ENCODE peak calls at places on chromosomes 11 and 22, in nine cellular contexts. One of them, this sample, is unnamed.

GRCh38 chr11:1852885-1853284 is at the start of gene LSP1:
- DNase-seq in GM12864: peak; percentile 96
- DNase-seq in fibroblast of the aortic adventitia: no peak
- DNase-seq in cardiac fibroblast: no peak
- DNase-seq in endothelial cell of umbilical vein: no peak
- DNase-seq in GM20000: peak; percentile 94
- DNase-seq in PC-3: no peak
- DNase-seq in HCT116: no peak
- DNase-seq in H1: no peak
- DNase-seq in this sample: no peak

GRCh38 chr11:88231894-88232482 is 56.7 kb upstream of the RAB38 start:
- DNase-seq in GM12864: peak; percentile 4
- DNase-seq in fibroblast of the aortic adventitia: peak; percentile 75
- DNase-seq in cardiac fibroblast: peak; percentile 69
- DNase-seq in endothelial cell of umbilical vein: peak; percentile 59
- DNase-seq in GM20000: peak; percentile 32
- DNase-seq in PC-3: peak; percentile 70
- DNase-seq in HCT116: no peak
- DNase-seq in H1: no peak
- DNase-seq in this sample: peak; percentile 51

GRCh38 chr11:78417175-78417887 is at the start of gene GAB2:
- DNase-seq in GM12864: no peak
- DNase-seq in fibroblast of the aortic adventitia: no peak
- DNase-seq in cardiac fibroblast: no peak
- DNase-seq in endothelial cell of umbilical vein: peak; percentile 16
- DNase-seq in GM20000: no peak
- DNase-seq in PC-3: peak; percentile 36
- DNase-seq in HCT116: no peak
- DNase-seq in H1: peak; percentile 72
- DNase-seq in this sample: no peak

GRCh38 chr22:19396561-19396933 is 35.0 kb downstream of the HIRA start:
- DNase-seq in GM12864: no peak
- DNase-seq in fibroblast of the aortic adventitia: no peak
- DNase-seq in cardiac fibroblast: no peak
- DNase-seq in endothelial cell of umbilical vein: no peak
- DNase-seq in GM20000: no peak
- DNase-seq in PC-3: no peak
- DNase-seq in HCT116: no peak
- DNase-seq in H1: no peak
- DNase-seq in this sample: no peak

GRCh38 chr11:35771722-35772121 is 109.1 kb downstream of the TRIM44 start:
- DNase-seq in GM12864: no peak
- DNase-seq in fibroblast of the aortic adventitia: no peak
- DNase-seq in cardiac fibroblast: no peak
- DNase-seq in endothelial cell of umbilical vein: no peak
- DNase-seq in GM20000: no peak
- DNase-seq in PC-3: no peak
- DNase-seq in HCT116: no peak
- DNase-seq in H1: no peak
- DNase-seq in this sample: no peak

GRCh38 chr11:17992916-17993315 is 19.9 kb downstream of the SERGEF start:
- DNase-seq in GM12864: no peak
- DNase-seq in fibroblast of the aortic adventitia: peak; percentile 28
- DNase-seq in cardiac fibroblast: no peak
- DNase-seq in endothelial cell of umbilical vein: no peak
- DNase-seq in GM20000: no peak
- DNase-seq in PC-3: peak; percentile 43
- DNase-seq in HCT116: no peak
- DNase-seq in H1: no peak
- DNase-seq in this sample: no peak

GRCh38 chr11:64608636-64609035 is 17.6 kb downstream of the SLC22A12 start:
- DNase-seq in GM12864: no peak
- DNase-seq in fibroblast of the aortic adventitia: no peak
- DNase-seq in cardiac fibroblast: no peak
- DNase-seq in endothelial cell of umbilical vein: no peak
- DNase-seq in GM20000: no peak
- DNase-seq in PC-3: no peak
- DNase-seq in HCT116: no peak
- DNase-seq in H1: no peak
- DNase-seq in this sample: no peak

GRCh38 chr22:35301370-35301874 is 1.7 kb downstream of the TOM1 start:
- DNase-seq in GM12864: no peak
- DNase-seq in fibroblast of the aortic adventitia: peak; percentile 94
- DNase-seq in cardiac fibroblast: peak; percentile 98
- DNase-seq in endothelial cell of umbilical vein: no peak
- DNase-seq in GM20000: no peak
- DNase-seq in PC-3: peak; percentile 79
- DNase-seq in HCT116: no peak
- DNase-seq in H1: no peak
- DNase-seq in this sample: peak; percentile 85

GRCh38 chr11:128179049-128179448 is 408.3 kb downstream of the ETS1 start:
- DNase-seq in GM12864: no peak
- DNase-seq in fibroblast of the aortic adventitia: no peak
- DNase-seq in cardiac fibroblast: no peak
- DNase-seq in endothelial cell of umbilical vein: no peak
- DNase-seq in GM20000: no peak
- DNase-seq in PC-3: no peak
- DNase-seq in HCT116: no peak
- DNase-seq in H1: no peak
- DNase-seq in this sample: peak; percentile 48

GRCh38 chr22:42960146-42960509 is 54.8 kb downstream of the PACSIN2 start:
- DNase-seq in GM12864: no peak
- DNase-seq in fibroblast of the aortic adventitia: no peak
- DNase-seq in cardiac fibroblast: no peak
- DNase-seq in endothelial cell of umbilical vein: no peak
- DNase-seq in GM20000: no peak
- DNase-seq in PC-3: no peak
- DNase-seq in HCT116: no peak
- DNase-seq in H1: no peak
- DNase-seq in this sample: no peak

GRCh38 chr11:101129203-101129943 is at the start of gene PGR:
- DNase-seq in GM12864: no peak
- DNase-seq in fibroblast of the aortic adventitia: no peak
- DNase-seq in cardiac fibroblast: no peak
- DNase-seq in endothelial cell of umbilical vein: no peak
- DNase-seq in GM20000: no peak
- DNase-seq in PC-3: no peak
- DNase-seq in HCT116: no peak
- DNase-seq in H1: peak; percentile 55
- DNase-seq in this sample: no peak

GRCh38 chr22:44172370-44173108 is 8.2 kb upstream of the PARVG start:
- DNase-seq in GM12864: no peak
- DNase-seq in fibroblast of the aortic adventitia: no peak
- DNase-seq in cardiac fibroblast: no peak
- DNase-seq in endothelial cell of umbilical vein: no peak
- DNase-seq in GM20000: peak; percentile 81
- DNase-seq in PC-3: no peak
- DNase-seq in HCT116: no peak
- DNase-seq in H1: no peak
- DNase-seq in this sample: no peak

GRCh38 chr22:40051322-40051721 is 56.6 kb downstream of the FAM83F start:
- DNase-seq in GM12864: no peak
- DNase-seq in fibroblast of the aortic adventitia: no peak
- DNase-seq in cardiac fibroblast: no peak
- DNase-seq in endothelial cell of umbilical vein: no peak
- DNase-seq in GM20000: no peak
- DNase-seq in PC-3: no peak
- DNase-seq in HCT116: no peak
- DNase-seq in H1: no peak
- DNase-seq in this sample: no peak

GRCh38 chr11:70727899-70728620 is 329.7 kb downstream of the CTTN start:
- DNase-seq in GM12864: no peak
- DNase-seq in fibroblast of the aortic adventitia: no peak
- DNase-seq in cardiac fibroblast: no peak
- DNase-seq in endothelial cell of umbilical vein: no peak
- DNase-seq in GM20000: no peak
- DNase-seq in PC-3: no peak
- DNase-seq in HCT116: no peak
- DNase-seq in H1: no peak
- DNase-seq in this sample: no peak

GRCh38 chr11:93396356-93396755 is 65.8 kb downstream of the DEUP1 start:
- DNase-seq in GM12864: no peak
- DNase-seq in fibroblast of the aortic adventitia: no peak
- DNase-seq in cardiac fibroblast: no peak
- DNase-seq in endothelial cell of umbilical vein: no peak
- DNase-seq in GM20000: no peak
- DNase-seq in PC-3: no peak
- DNase-seq in HCT116: no peak
- DNase-seq in H1: no peak
- DNase-seq in this sample: peak; percentile 73

GRCh38 chr11:67240575-67241389 is 25.5 kb upstream of the GRK2 start:
- DNase-seq in GM12864: peak; percentile 81
- DNase-seq in fibroblast of the aortic adventitia: peak; percentile 76
- DNase-seq in cardiac fibroblast: peak; percentile 84
- DNase-seq in endothelial cell of umbilical vein: peak; percentile 83
- DNase-seq in GM20000: peak; percentile 66
- DNase-seq in PC-3: peak; percentile 84
- DNase-seq in HCT116: no peak
- DNase-seq in H1: no peak
- DNase-seq in this sample: peak; percentile 73

GRCh38 chr11:134668076-134668475 is 256.0 kb upstream of the B3GAT1 start:
- DNase-seq in GM12864: no peak
- DNase-seq in fibroblast of the aortic adventitia: no peak
- DNase-seq in cardiac fibroblast: no peak
- DNase-seq in endothelial cell of umbilical vein: no peak
- DNase-seq in GM20000: no peak
- DNase-seq in PC-3: no peak
- DNase-seq in HCT116: no peak
- DNase-seq in H1: no peak
- DNase-seq in this sample: no peak

GRCh38 chr11:8219257-8220021 is 44.2 kb downstream of the LMO1 start:
- DNase-seq in GM12864: peak; percentile 10
- DNase-seq in fibroblast of the aortic adventitia: peak; percentile 57
- DNase-seq in cardiac fibroblast: peak; percentile 67
- DNase-seq in endothelial cell of umbilical vein: peak; percentile 47
- DNase-seq in GM20000: peak; percentile 66
- DNase-seq in PC-3: peak; percentile 67
- DNase-seq in HCT116: peak; percentile 50
- DNase-seq in H1: peak; percentile 73
- DNase-seq in this sample: peak; percentile 58

GRCh38 chr22:46738961-46739870 is 1.2 kb upstream of the CERK start:
- DNase-seq in GM12864: no peak
- DNase-seq in fibroblast of the aortic adventitia: peak; percentile 63
- DNase-seq in cardiac fibroblast: peak; percentile 45
- DNase-seq in endothelial cell of umbilical vein: peak; percentile 76
- DNase-seq in GM20000: no peak
- DNase-seq in PC-3: no peak
- DNase-seq in HCT116: peak; percentile 81
- DNase-seq in H1: peak; percentile 67
- DNase-seq in this sample: peak; percentile 68

GRCh38 chr11:31997955-31998354 is 92.9 kb upstream of the RCN1 start:
- DNase-seq in GM12864: no peak
- DNase-seq in fibroblast of the aortic adventitia: no peak
- DNase-seq in cardiac fibroblast: no peak
- DNase-seq in endothelial cell of umbilical vein: no peak
- DNase-seq in GM20000: no peak
- DNase-seq in PC-3: peak; percentile 23
- DNase-seq in HCT116: no peak
- DNase-seq in H1: no peak
- DNase-seq in this sample: no peak
- TF ChIP-seq CTCF in GM12864: no peak
- TF ChIP-seq CTCF in fibroblast of the aortic adventitia: no peak
- TF ChIP-seq CTCF in cardiac fibroblast: no peak
- TF ChIP-seq CTCF in endothelial cell of umbilical vein: no peak
- TF ChIP-seq CTCF in GM20000: no peak
- TF ChIP-seq CTCF in PC-3: no peak
- TF ChIP-seq CTCF in HCT116: no peak
- TF ChIP-seq CTCF in H1: no peak
- TF ChIP-seq CTCF in this sample: no peak

DNA sequence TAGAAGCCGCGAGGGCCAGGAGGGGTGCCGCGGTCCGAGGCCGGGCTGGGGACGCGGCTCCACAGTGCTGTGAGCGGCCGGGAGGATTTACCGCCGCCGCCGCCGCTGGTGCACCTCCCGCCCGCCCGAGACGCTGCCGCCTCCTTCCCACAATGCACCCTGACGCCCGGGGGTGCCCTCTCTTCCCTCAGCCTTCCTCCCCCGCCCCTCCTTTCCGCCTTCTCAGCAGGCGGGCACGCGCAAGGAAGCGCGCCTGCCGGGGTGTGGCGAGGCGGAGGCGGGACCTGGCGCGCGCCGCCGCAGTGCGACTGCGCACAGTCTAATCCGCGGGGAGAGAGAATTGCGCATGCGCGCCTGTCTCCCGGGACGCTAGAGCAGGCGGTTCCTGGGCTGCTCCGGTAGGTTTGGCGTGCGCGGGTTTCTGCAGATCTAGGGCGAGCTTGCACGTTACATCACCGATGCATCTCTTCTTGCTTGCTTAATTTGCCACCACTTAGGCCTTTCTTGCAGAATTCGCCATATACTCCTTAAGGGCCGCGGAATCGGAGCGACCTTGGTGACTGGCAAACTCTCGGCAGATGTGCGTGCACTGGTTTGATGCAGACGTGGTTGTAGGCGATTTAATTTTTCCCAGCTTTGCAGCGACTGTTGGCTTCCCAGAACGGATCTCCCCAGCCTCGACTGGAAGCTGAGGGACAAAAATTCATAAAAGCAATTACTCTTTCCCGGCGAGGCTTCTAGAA is at the start of the genes GVQW3 and THAP12:
- DNase-seq in GM12864: peak; percentile 85
- DNase-seq in fibroblast of the aortic adventitia: peak; percentile 96
- DNase-seq in cardiac fibroblast: peak; percentile 99
- DNase-seq in endothelial cell of umbilical vein: peak; percentile 99
- DNase-seq in GM20000: peak; percentile 99
- DNase-seq in PC-3: peak; percentile 99
- DNase-seq in HCT116: peak; percentile 93
- DNase-seq in H1: peak; percentile 95
- DNase-seq in this sample: peak; percentile 99
- TF ChIP-seq CTCF in GM12864: peak; percentile 16
- TF ChIP-seq CTCF in fibroblast of the aortic adventitia: no peak
- TF ChIP-seq CTCF in cardiac fibroblast: no peak
- TF ChIP-seq CTCF in endothelial cell of umbilical vein: peak; percentile 7
- TF ChIP-seq CTCF in GM20000: peak; percentile 35
- TF ChIP-seq CTCF in PC-3: peak; percentile 25
- TF ChIP-seq CTCF in HCT116: peak; percentile 22
- TF ChIP-seq CTCF in H1: no peak
- TF ChIP-seq CTCF in this sample: no peak

GRCh38 chr11:119536801-119537200 is 113.8 kb upstream of the THY1 start:
- DNase-seq in GM12864: no peak
- DNase-seq in fibroblast of the aortic adventitia: no peak
- DNase-seq in cardiac fibroblast: no peak
- DNase-seq in endothelial cell of umbilical vein: no peak
- DNase-seq in GM20000: no peak
- DNase-seq in PC-3: no peak
- DNase-seq in HCT116: no peak
- DNase-seq in H1: no peak
- DNase-seq in this sample: no peak
- TF ChIP-seq CTCF in GM12864: no peak
- TF ChIP-seq CTCF in fibroblast of the aortic adventitia: peak; percentile 3
- TF ChIP-seq CTCF in cardiac fibroblast: peak; percentile 3
- TF ChIP-seq CTCF in endothelial cell of umbilical vein: no peak
- TF ChIP-seq CTCF in GM20000: no peak
- TF ChIP-seq CTCF in PC-3: no peak
- TF ChIP-seq CTCF in HCT116: no peak
- TF ChIP-seq CTCF in H1: peak; percentile 15
- TF ChIP-seq CTCF in this sample: no peak

DNA sequence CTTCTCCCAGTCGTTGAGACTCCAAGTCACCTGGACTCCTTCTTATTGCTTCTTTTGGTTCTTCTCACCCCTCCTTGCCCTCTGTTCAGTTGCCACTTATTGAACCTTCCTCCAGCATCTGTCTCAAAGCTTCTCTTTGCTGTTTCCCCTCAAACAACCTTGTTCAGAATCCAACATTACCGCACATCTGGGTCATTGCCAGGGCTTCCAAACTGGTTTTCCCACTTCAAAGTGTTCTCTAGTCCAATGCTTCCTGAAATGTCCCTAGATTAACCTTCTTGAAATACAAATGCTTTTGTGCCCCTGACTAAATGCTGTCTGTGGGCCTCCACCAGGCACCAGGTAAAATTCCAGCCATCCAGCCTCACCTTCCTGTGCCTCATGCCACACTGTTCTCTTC is 100.8 kb upstream of the TTC12 start:
- DNase-seq in GM12864: no peak
- DNase-seq in fibroblast of the aortic adventitia: no peak
- DNase-seq in cardiac fibroblast: no peak
- DNase-seq in endothelial cell of umbilical vein: no peak
- DNase-seq in GM20000: no peak
- DNase-seq in PC-3: peak; percentile 33
- DNase-seq in HCT116: no peak
- DNase-seq in H1: no peak
- DNase-seq in this sample: no peak
- TF ChIP-seq CTCF in GM12864: no peak
- TF ChIP-seq CTCF in fibroblast of the aortic adventitia: no peak
- TF ChIP-seq CTCF in cardiac fibroblast: no peak
- TF ChIP-seq CTCF in endothelial cell of umbilical vein: no peak
- TF ChIP-seq CTCF in GM20000: no peak
- TF ChIP-seq CTCF in PC-3: no peak
- TF ChIP-seq CTCF in HCT116: no peak
- TF ChIP-seq CTCF in H1: no peak
- TF ChIP-seq CTCF in this sample: no peak

This sample was measured in astrocyte of the spinal cord.